ENCODE peak calls at places on chromosomes 3 and 15, in four cellular contexts. One of them, this sample, is unnamed.

GRCh38 chr3:3286014-3286413 is 106.5 kb upstream of the CRBN start:
- DNase-seq in HFF-Myc: no peak
- DNase-seq in HepG2: no peak
- DNase-seq in CD8-positive, alpha-beta T cell: no peak
- DNase-seq in this sample: no peak

GRCh38 chr3:134896696-134897095 is 101.6 kb downstream of the EPHB1 start:
- DNase-seq in HFF-Myc: no peak
- DNase-seq in HepG2: no peak
- DNase-seq in CD8-positive, alpha-beta T cell: no peak
- DNase-seq in this sample: no peak

GRCh38 chr3:152405915-152406802 is 137.4 kb downstream of the MBNL1 start:
- DNase-seq in HFF-Myc: peak; percentile 39
- DNase-seq in HepG2: no peak
- DNase-seq in CD8-positive, alpha-beta T cell: no peak
- DNase-seq in this sample: no peak

GRCh38 chr3:127735767-127736693 is 63.3 kb downstream of the ABTB1 start:
- DNase-seq in HFF-Myc: peak; percentile 42
- DNase-seq in HepG2: no peak
- DNase-seq in CD8-positive, alpha-beta T cell: no peak
- DNase-seq in this sample: no peak

GRCh38 chr15:68413363-68414255 is 18.4 kb downstream of the ITGA11 start:
- DNase-seq in HFF-Myc: no peak
- DNase-seq in HepG2: no peak
- DNase-seq in CD8-positive, alpha-beta T cell: no peak
- DNase-seq in this sample: no peak

GRCh38 chr15:69524296-69524695 is 71.7 kb downstream of the RPLP1 start:
- DNase-seq in HFF-Myc: no peak
- DNase-seq in HepG2: no peak
- DNase-seq in CD8-positive, alpha-beta T cell: no peak
- DNase-seq in this sample: no peak

GRCh38 chr3:169629895-169630294 is 33.6 kb downstream of the MECOM start:
- DNase-seq in HFF-Myc: no peak
- DNase-seq in HepG2: no peak
- DNase-seq in CD8-positive, alpha-beta T cell: no peak
- DNase-seq in this sample: no peak

GRCh38 chr15:32867313-32867626 is 149.5 kb downstream of the GREM1 start:
- DNase-seq in HFF-Myc: no peak
- DNase-seq in HepG2: no peak
- DNase-seq in CD8-positive, alpha-beta T cell: no peak
- DNase-seq in this sample: no peak

GRCh38 chr3:59212128-59212764 is 162.4 kb upstream of the CFAP20DC start:
- DNase-seq in HFF-Myc: peak; percentile 15
- DNase-seq in HepG2: peak; percentile 26
- DNase-seq in CD8-positive, alpha-beta T cell: no peak
- DNase-seq in this sample: no peak

GRCh38 chr15:39886418-39886817 is 33.6 kb downstream of the GPR176 start:
- DNase-seq in HFF-Myc: no peak
- DNase-seq in HepG2: no peak
- DNase-seq in CD8-positive, alpha-beta T cell: no peak
- DNase-seq in this sample: no peak

GRCh38 chr3:188439080-188439479 is 285.1 kb downstream of the LPP start:
- DNase-seq in HFF-Myc: no peak
- DNase-seq in HepG2: no peak
- DNase-seq in CD8-positive, alpha-beta T cell: peak; percentile 35
- DNase-seq in this sample: no peak

GRCh38 chr3:46378426-46378942 is 7.7 kb downstream of the CCR5 start:
- DNase-seq in HFF-Myc: no peak
- DNase-seq in HepG2: peak; percentile 27
- DNase-seq in CD8-positive, alpha-beta T cell: peak; percentile 70
- DNase-seq in this sample: peak; percentile 58

GRCh38 chr3:104987859-104988258 is 378.9 kb upstream of the ALCAM start:
- DNase-seq in HFF-Myc: no peak
- DNase-seq in HepG2: no peak
- DNase-seq in CD8-positive, alpha-beta T cell: no peak
- DNase-seq in this sample: no peak

GRCh38 chr3:40211579-40211978 is 97.9 kb upstream of the EIF1B start:
- DNase-seq in HFF-Myc: no peak
- DNase-seq in HepG2: no peak
- DNase-seq in CD8-positive, alpha-beta T cell: no peak
- DNase-seq in this sample: no peak

GRCh38 chr15:50800715-50801114 is 35.2 kb upstream of the SPPL2A start:
- DNase-seq in HFF-Myc: no peak
- DNase-seq in HepG2: no peak
- DNase-seq in CD8-positive, alpha-beta T cell: no peak
- DNase-seq in this sample: no peak

DNA sequence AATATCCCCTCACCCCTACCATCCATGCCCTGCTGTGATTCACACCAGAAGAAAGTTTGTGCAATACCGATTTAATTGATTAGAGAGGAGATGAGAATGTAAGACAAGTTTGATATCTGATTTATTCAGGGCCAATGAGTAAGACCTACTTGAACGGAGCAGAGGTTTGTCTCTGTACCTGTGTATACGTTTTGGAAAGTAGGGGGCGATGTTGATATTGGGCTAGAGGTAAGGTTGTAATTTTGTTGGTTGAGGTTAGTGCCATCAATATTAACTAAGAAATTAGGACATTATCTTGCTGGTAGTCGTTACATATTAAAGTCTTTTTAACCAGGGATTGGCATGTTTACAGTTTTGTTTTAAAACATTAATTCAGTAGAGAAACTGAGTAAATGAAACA is 20.5 kb downstream of the EAF2 start:
- DNase-seq in HFF-Myc: no peak
- DNase-seq in HepG2: peak; percentile 15
- DNase-seq in CD8-positive, alpha-beta T cell: no peak
- DNase-seq in this sample: no peak
- TF ChIP-seq CTCF in HFF-Myc: peak; percentile 15
- TF ChIP-seq CTCF in HepG2: peak; percentile 57
- TF ChIP-seq CTCF in CD8-positive, alpha-beta T cell: no peak
- TF ChIP-seq CTCF in this sample: peak; percentile 58

DNA sequence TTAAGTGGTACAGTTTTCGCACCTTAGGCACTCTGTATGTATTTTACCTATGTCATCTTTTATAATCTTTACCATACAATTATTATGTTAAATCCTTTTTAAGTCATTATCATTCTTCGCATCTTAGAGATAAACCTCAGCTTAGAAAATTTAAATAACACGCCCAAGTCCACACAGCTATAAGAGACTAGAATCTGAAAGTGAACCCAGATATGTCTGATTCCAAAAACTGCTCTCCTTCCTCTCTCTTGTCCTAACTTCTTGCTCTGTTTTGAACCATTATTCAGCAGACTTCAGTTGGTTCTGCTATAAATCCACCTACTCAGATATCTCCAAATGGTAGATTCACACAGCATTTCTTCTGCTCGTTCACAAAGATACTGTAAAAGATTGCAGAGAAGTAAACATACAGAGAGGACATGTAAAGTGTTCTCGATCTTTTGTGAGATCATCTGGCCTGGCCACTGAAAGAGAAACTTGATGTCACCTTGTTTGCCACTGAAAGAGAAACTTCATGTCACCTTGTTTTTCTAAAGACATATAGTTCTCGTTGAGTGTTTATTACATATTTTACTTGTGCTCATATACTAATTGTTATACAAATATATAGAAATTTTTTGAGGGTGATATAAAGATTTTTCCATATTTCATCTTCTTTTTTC is 533.2 kb downstream of the GRM7 start:
- DNase-seq in HFF-Myc: no peak
- DNase-seq in HepG2: no peak
- DNase-seq in CD8-positive, alpha-beta T cell: no peak
- DNase-seq in this sample: no peak
- TF ChIP-seq CTCF in HFF-Myc: no peak
- TF ChIP-seq CTCF in HepG2: no peak
- TF ChIP-seq CTCF in CD8-positive, alpha-beta T cell: no peak
- TF ChIP-seq CTCF in this sample: no peak

DNA sequence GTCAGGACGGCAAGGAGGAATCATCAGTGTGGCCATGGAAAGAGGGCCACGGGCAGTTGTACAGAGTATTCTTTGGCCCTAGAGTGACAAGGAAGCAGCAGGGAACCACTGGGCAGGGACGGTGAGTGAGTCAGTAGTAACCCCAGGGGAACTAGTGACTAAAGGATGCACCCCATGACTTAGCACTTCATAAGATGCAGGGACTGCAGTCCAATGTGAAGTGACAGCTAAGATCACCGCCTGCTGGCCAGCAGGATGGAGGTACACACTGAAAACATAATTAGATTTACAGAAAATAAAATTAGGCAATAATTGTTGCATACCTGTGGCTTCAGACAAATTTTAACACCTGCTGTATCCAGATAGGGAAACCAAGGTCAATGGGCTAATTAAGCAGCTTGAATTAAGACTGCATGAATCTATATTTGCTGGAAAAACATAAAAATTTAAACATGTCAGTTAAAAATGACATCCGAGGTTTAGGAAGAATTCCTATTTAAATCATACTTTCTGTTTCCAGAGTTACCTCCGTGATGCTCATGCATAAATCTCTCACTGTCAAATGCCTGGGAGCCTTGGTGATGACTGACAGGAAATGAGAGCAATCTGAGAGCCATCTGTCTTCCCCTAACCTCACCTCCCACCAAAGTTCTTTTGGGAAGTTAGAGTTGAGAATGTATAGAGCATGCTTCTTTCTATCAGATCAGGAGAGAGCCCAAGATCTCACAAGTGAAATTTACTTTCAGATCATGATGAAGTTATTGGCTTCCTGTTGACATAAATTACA is 56.5 kb downstream of the DCLK3 start:
- DNase-seq in HFF-Myc: peak; percentile 29
- DNase-seq in HepG2: no peak
- DNase-seq in CD8-positive, alpha-beta T cell: no peak
- DNase-seq in this sample: no peak
- TF ChIP-seq CTCF in HFF-Myc: peak; percentile 36
- TF ChIP-seq CTCF in HepG2: no peak
- TF ChIP-seq CTCF in CD8-positive, alpha-beta T cell: no peak
- TF ChIP-seq CTCF in this sample: peak; percentile 20

DNA sequence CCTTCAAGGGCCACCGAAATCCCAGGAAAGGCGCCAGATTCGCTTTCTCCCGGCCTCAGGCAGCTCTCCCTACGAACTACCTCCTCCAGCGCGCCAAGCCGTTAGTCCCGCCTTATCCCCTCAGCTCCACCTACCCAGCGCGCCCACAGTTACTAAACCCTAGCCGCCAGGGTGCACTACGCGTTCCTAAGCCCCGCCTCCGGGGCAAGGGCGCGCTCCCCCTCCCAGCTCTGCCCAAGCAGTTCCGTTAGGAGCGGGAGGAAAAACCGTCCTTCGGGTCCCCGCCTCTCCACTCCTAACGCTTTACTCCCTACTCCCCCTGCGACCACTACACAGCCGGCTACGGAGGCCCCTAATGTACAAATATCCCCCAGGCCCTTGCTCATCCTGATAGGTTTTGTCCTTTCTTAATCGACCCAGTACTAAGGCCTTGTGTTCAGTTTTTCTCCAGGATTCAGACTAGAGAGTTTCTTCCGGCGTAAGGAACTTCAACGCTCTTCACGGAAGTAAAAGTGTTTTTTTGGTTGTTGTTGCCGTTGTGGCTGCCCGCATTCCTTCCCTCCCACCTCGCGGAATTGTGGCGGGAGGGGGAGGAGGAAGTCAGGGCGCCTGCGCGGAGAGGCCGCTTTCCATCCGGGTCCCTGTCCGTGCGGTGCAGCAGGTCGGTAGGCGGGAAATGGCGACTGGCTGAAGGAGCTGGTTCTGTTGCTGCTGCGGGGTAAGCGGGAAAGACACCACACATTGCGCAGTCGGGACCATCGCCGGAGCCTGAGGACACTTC is at the start of gene CTDSPL2:
- DNase-seq in HFF-Myc: peak; percentile 96
- DNase-seq in HepG2: peak; percentile 96
- DNase-seq in CD8-positive, alpha-beta T cell: peak; percentile 94
- DNase-seq in this sample: peak; percentile 95
- TF ChIP-seq CTCF in HFF-Myc: peak; percentile 34
- TF ChIP-seq CTCF in HepG2: peak; percentile 72
- TF ChIP-seq CTCF in CD8-positive, alpha-beta T cell: no peak
- TF ChIP-seq CTCF in this sample: peak; percentile 21